ENCODE peak calls at places on chromosome 3, in seven cellular contexts. T is GM23248, V is Karpas-422, E is MM.1S, I is GM23338, J is HCT116, N is PC-9. M is an unnamed sample.

GRCh38 chr3:294096-294495 is 97.5 kb downstream of the CHL1 start:
- DNase-seq in T (no peak), V (no peak), E (no peak), I (no peak), J (no peak), N (peak; percentile 43), M (no peak)

GRCh38 chr3:120673116-120673515 is 8.9 kb downstream of the HGD start:
- DNase-seq in T (no peak), V (no peak), E (no peak), I (no peak), J (no peak), N (no peak), M (no peak)

GRCh38 chr3:160369784-160370183 is 29.2 kb downstream of the IFT80 start:
- DNase-seq in T (no peak), V (no peak), E (peak; percentile 78), I (no peak), J (no peak), N (no peak), M (no peak)

GRCh38 chr3:81530180-81530939 is 231.1 kb downstream of the GBE1 start:
- DNase-seq in T (no peak), V (no peak), E (no peak), I (no peak), J (no peak), N (no peak), M (no peak)

GRCh38 chr3:37668831-37669610 is 192.7 kb upstream of the CTDSPL start:
- DNase-seq in T (no peak), V (peak; percentile 34), E (no peak), I (no peak), J (no peak), N (no peak), M (no peak)

GRCh38 chr3:9552252-9552999 is 1.2 kb downstream of the LHFPL4 start:
- DNase-seq in T (peak; percentile 58), V (no peak), E (no peak), I (peak; percentile 94), J (no peak), N (no peak), M (no peak)

GRCh38 chr3:132083583-132084372 is 49.0 kb upstream of the CPNE4 start:
- DNase-seq in T (peak; percentile 76), V (no peak), E (no peak), I (peak; percentile 54), J (no peak), N (peak; percentile 72), M (no peak)

GRCh38 chr3:137692803-137693431 is 71.2 kb upstream of the SOX14 start:
- DNase-seq in T (peak; percentile 15), V (peak; percentile 76), E (peak; percentile 41), I (peak; percentile 84), J (peak; percentile 13), N (no peak), M (peak; percentile 3)

GRCh38 chr3:134621824-134622223 is 29.0 kb downstream of the KY start:
- DNase-seq in T (no peak), V (no peak), E (peak; percentile 62), I (no peak), J (no peak), N (no peak), M (no peak)

GRCh38 chr3:69433016-69433937 is 47.4 kb upstream of the FRMD4B start:
- DNase-seq in T (no peak), V (no peak), E (peak; percentile 22), I (no peak), J (no peak), N (peak; percentile 43), M (no peak)

GRCh38 chr3:13559751-13560540 is 11.0 kb downstream of the FBLN2 start:
- DNase-seq in T (peak; percentile 56), V (no peak), E (no peak), I (no peak), J (no peak), N (no peak), M (no peak)

GRCh38 chr3:83034806-83035703 is 1273.6 kb upstream of the GBE1 start:
- DNase-seq in T (no peak), V (no peak), E (no peak), I (no peak), J (no peak), N (no peak), M (no peak)

GRCh38 chr3:117887896-117888295 is 1146.8 kb downstream of the IGSF11 start:
- DNase-seq in T (peak; percentile 35), V (no peak), E (no peak), I (no peak), J (no peak), N (no peak), M (no peak)

GRCh38 chr3:69695443-69695842 is 43.8 kb upstream of the MITF start:
- DNase-seq in T (no peak), V (no peak), E (no peak), I (no peak), J (no peak), N (no peak), M (no peak)

GRCh38 chr3:44455318-44455717 is 22.2 kb downstream of the ZNF445 start:
- DNase-seq in T (no peak), V (no peak), E (no peak), I (no peak), J (no peak), N (no peak), M (no peak)

GRCh38 chr3:89079944-89080343 is 27.5 kb upstream of the EPHA3 start:
- DNase-seq in T (no peak), V (no peak), E (no peak), I (no peak), J (no peak), N (no peak), M (no peak)

DNA sequence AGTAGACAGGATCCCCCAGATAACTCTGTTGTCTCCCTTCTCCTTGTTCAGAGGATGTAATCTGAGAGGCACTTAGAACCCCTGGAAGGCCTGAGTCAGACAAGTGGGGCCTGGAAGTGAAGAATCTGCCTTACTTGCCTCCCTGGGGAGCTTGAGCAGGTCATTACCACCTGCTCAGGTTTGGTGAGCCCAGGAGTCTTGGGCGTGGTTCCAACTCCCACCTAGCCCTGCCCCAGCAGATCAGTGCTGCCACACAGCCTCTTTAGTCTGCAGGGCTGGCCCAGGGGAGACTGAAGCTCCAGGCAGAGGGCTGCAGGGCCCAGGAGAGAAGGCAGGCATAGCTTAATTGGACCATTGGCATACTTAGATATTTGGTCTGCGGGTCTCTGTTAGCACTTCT is 230.0 kb downstream of the ERC2 start:
- DNase-seq in T (no peak), V (no peak), E (no peak), I (peak; percentile 12), J (no peak), N (no peak), M (no peak)
- H3K9me2 ChIP-seq in T (no peaks in the 10 kb centered on the region), V (no peaks in the 10 kb centered on the region), E (no peaks in the 10 kb centered on the region), I (peaks cover 15% of the 10 kb centered on the region), J (no peaks in the 10 kb centered on the region), N (no peaks in the 10 kb centered on the region), M (no peaks in the 10 kb centered on the region)

DNA sequence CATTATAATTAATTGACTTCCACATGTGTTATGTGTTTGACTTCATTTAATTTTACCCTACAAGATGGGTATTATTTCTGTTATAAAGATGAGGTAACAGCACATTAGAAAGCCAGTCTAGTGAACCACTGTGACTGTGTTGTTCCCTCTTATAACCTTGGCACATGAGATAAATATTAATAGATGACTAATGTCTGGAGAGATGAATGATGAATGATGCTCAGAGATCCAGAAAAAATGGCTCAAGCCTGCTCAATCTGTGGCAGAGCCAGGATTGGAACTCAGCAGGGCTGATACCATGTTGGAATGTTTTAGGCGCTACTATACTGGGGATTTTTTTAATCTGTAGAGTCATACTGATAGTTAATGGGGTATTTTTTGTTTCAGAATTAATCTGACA is 118.8 kb upstream of the PTX3 start:
- DNase-seq in T (peak; percentile 36), V (no peak), E (no peak), I (no peak), J (no peak), N (no peak), M (no peak)
- H3K9me2 ChIP-seq in T (no peaks in the 10 kb centered on the region), V (no peaks in the 10 kb centered on the region), E (no peaks in the 10 kb centered on the region), I (no peaks in the 10 kb centered on the region), J (no peaks in the 10 kb centered on the region), N (peaks cover 5% of the 10 kb centered on the region), M (no peaks in the 10 kb centered on the region)

DNA sequence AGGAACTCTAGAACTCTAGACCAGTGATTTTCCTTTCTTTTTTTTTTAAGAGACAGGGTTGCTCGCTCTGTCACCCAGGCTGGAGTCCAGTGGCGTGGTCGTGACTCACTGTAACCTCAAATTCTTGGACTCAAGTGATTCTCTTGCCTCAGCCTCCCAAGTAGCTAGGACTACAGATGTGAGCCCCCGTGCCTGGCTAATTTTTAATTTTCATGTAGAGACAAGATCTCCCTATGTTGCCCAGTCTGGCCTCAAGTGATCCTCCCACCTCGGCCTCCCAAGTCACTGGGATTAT is 359.6 kb downstream of the SHQ1 start:
- DNase-seq in T (peak; percentile 78), V (no peak), E (no peak), I (no peak), J (no peak), N (no peak), M (no peak)
- H3K9me2 ChIP-seq in T (no peaks in the 10 kb centered on the region), V (no peaks in the 10 kb centered on the region), E (no peaks in the 10 kb centered on the region), I (no peaks in the 10 kb centered on the region), J (no peaks in the 10 kb centered on the region), N (no peaks in the 10 kb centered on the region), M (no peaks in the 10 kb centered on the region)

GRCh38 chr3:61613666-61614065 is 52.3 kb downstream of the PTPRG start:
- DNase-seq in T (no peak), V (no peak), E (no peak), I (no peak), J (no peak), N (no peak), M (no peak)
- H3K9me2 ChIP-seq in T (no peaks in the 10 kb centered on the region), V (no peaks in the 10 kb centered on the region), E (no peaks in the 10 kb centered on the region), I (no peaks in the 10 kb centered on the region), J (no peaks in the 10 kb centered on the region), N (no peaks in the 10 kb centered on the region), M (no peaks in the 10 kb centered on the region)

DNA sequence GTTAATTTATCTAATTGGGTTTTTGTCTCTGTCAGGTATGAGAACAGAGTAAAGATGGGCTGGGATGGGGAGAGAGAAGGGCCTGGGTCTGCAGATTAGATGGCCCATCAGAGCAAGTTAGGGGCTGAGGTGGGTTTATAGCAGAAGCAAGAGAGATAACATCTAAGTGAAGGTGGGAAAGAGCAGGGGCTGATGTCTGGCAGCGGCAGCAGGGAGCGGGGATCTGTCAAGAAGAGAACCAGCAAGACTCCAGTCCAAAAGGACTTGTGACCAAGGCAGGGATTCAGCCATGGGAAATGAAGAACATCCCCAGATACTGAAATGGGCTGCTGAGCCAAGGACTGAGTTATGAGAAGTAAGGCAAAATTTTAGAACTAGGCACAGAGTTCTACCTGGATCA is 320.6 kb upstream of the TBL1XR1 start:
- DNase-seq in T (no peak), V (no peak), E (no peak), I (no peak), J (no peak), N (no peak), M (no peak)
- H3K9me2 ChIP-seq in T (no peaks in the 10 kb centered on the region), V (no peaks in the 10 kb centered on the region), E (no peaks in the 10 kb centered on the region), I (peaks cover 7% of the 10 kb centered on the region), J (no peaks in the 10 kb centered on the region), N (no peaks in the 10 kb centered on the region), M (no peaks in the 10 kb centered on the region)

GRCh38 chr3:40845447-40845846 is 320.7 kb downstream of the ZNF621 start:
- DNase-seq in T (no peak), V (no peak), E (no peak), I (no peak), J (no peak), N (no peak), M (no peak)
- H3K9me2 ChIP-seq in T (no peaks in the 10 kb centered on the region), V (no peaks in the 10 kb centered on the region), E (no peaks in the 10 kb centered on the region), I (peaks cover 11% of the 10 kb centered on the region), J (no peaks in the 10 kb centered on the region), N (no peaks in the 10 kb centered on the region), M (no peaks in the 10 kb centered on the region)

M was measured in OCI-LY7.